ENCODE peak calls at places on chromosomes 12 and 14, in four cellular contexts. U, E, V and D are unnamed samples.

GRCh38 chr12:42609605-42610004 is 20.1 kb upstream of the PRICKLE1 start:
- DNase-seq in U (no peak), E (no peak), V (no peak), D (no peak)

GRCh38 chr12:88960213-88960878 is 380.1 kb upstream of the KITLG start:
- DNase-seq in U (no peak), E (no peak), V (no peak), D (no peak)

GRCh38 chr12:132407525-132407924 is 78.1 kb upstream of the GALNT9 start:
- DNase-seq in U (no peak), E (no peak), V (no peak), D (no peak)

GRCh38 chr12:130086248-130086647 is 76.0 kb upstream of the FZD10 start:
- DNase-seq in U (no peak), E (no peak), V (no peak), D (no peak)

GRCh38 chr14:61403411-61403810 is 82.0 kb downstream of the PRKCH start:
- DNase-seq in U (no peak), E (no peak), V (no peak), D (no peak)

GRCh38 chr12:53930591-53931255 is 7.9 kb upstream of the HOXC13 start:
- DNase-seq in U (no peak), E (no peak), V (no peak), D (no peak)

GRCh38 chr14:83741269-83741668 is 1788.7 kb upstream of the FLRT2 start:
- DNase-seq in U (no peak), E (no peak), V (no peak), D (no peak)

GRCh38 chr12:54300267-54300731 is 516 bp downstream of the NFE2 start:
- DNase-seq in U (no peak), E (no peak), V (no peak), D (no peak)

GRCh38 chr14:76237349-76237990 is 85.7 kb downstream of the GPATCH2L start:
- DNase-seq in U (no peak), E (no peak), V (no peak), D (no peak)

GRCh38 chr12:52346596-52346995 is 20.7 kb downstream of the KRT85 start:
- DNase-seq in U (no peak), E (no peak), V (no peak), D (no peak)

GRCh38 chr14:43406936-43407335 is 1100.1 kb downstream of the FSCB start:
- DNase-seq in U (no peak), E (no peak), V (no peak), D (no peak)

GRCh38 chr14:21200752-21201461 is 45.0 kb upstream of the OR5AU1 start:
- DNase-seq in U (no peak), E (no peak), V (no peak), D (no peak)

GRCh38 chr14:105151838-105152793 is 16.5 kb downstream of the JAG2 start:
- DNase-seq in U (no peak), E (no peak), V (no peak), D (no peak)

GRCh38 chr12:84904051-84904450 is 8.5 kb downstream of the SLC6A15 start:
- DNase-seq in U (no peak), E (no peak), V (no peak), D (no peak)

GRCh38 chr14:20436363-20436755 is 393 bp upstream of the KLHL33 start:
- DNase-seq in U (no peak), E (peak), V (no peak), D (no peak)

GRCh38 chr14:62077676-62078261 is 315.5 kb downstream of the SNAPC1 start:
- DNase-seq in U (no peak), E (no peak), V (no peak), D (no peak)

GRCh38 chr12:108653922-108654321 is 20.2 kb upstream of the SELPLG start:
- DNase-seq in U (no peak), E (no peak), V (no peak), D (no peak)

GRCh38 chr12:106214576-106214975 is 33.2 kb downstream of the CKAP4 start:
- DNase-seq in U (no peak), E (no peak), V (no peak), D (no peak)

GRCh38 chr12:106975098-106975497 is 11.8 kb downstream of the MTERF2 start:
- DNase-seq in U (no peak), E (no peak), V (no peak), D (no peak)

GRCh38 chr12:54141534-54142475 is 47.0 kb downstream of the SMUG1 start:
- DNase-seq in U (peak), E (peak), V (no peak), D (no peak)

GRCh38 chr12:118377005-118377890 is 893 bp downstream of the SUDS3 start:
- DNase-seq in U (no peak), E (no peak), V (no peak), D (no peak)

GRCh38 chr12:78101946-78102635 is 271.4 kb downstream of the NAV3 start:
- DNase-seq in U (no peak), E (no peak), V (no peak), D (no peak)

GRCh38 chr12:32126720-32127119 is 20.1 kb downstream of the BICD1 start:
- DNase-seq in U (no peak), E (no peak), V (no peak), D (peak)

GRCh38 chr14:85554106-85554505 is 24.2 kb downstream of the FLRT2 start:
- DNase-seq in U (no peak), E (no peak), V (no peak), D (no peak)

GRCh38 chr12:89211456-89211855 is 140.8 kb downstream of the DUSP6 start:
- DNase-seq in U (no peak), E (no peak), V (no peak), D (no peak)

GRCh38 chr12:120818416-120818815 is 85.7 kb downstream of the SPPL3 start:
- DNase-seq in U (no peak), E (no peak), V (no peak), D (no peak)

GRCh38 chr14:77301103-77301502 is 19.6 kb downstream of the POMT2 start:
- DNase-seq in U (peak), E (no peak), V (no peak), D (no peak)

GRCh38 chr12:45725631-45726593 is 3.6 kb upstream of the ARID2 start:
- DNase-seq in U (no peak), E (no peak), V (no peak), D (no peak)

GRCh38 chr14:54564071-54564798 is 2.7 kb upstream of the SAMD4A start:
- DNase-seq in U (no peak), E (no peak), V (no peak), D (no peak)

GRCh38 chr14:68723808-68724268 is 69.0 kb downstream of the ZFP36L1 start:
- DNase-seq in U (no peak), E (no peak), V (no peak), D (no peak)

GRCh38 chr12:129531004-129531403 is 372.8 kb downstream of the TMEM132D start:
- DNase-seq in U (no peak), E (no peak), V (no peak), D (peak)

GRCh38 chr12:806116-806805 is 53.9 kb downstream of the WNK1 start:
- DNase-seq in U (no peak), E (no peak), V (no peak), D (no peak)

GRCh38 chr14:41403360-41403759 is 203.3 kb upstream of the LRFN5 start:
- DNase-seq in U (no peak), E (no peak), V (no peak), D (no peak)

GRCh38 chr14:87131879-87132278 is 861.1 kb downstream of the GALC start:
- DNase-seq in U (no peak), E (no peak), V (no peak), D (no peak)

GRCh38 chr12:118120579-118121363 is 15.2 kb upstream of the PEBP1 start:
- DNase-seq in U (peak), E (no peak), V (peak), D (no peak)

GRCh38 chr12:24482882-24483604 is 465.9 kb downstream of the BCAT1 start:
- DNase-seq in U (no peak), E (no peak), V (no peak), D (no peak)

GRCh38 chr14:61649283-61649682 is 46.0 kb upstream of the HIF1A start:
- DNase-seq in U (no peak), E (no peak), V (no peak), D (no peak)

GRCh38 chr12:93712204-93712603 is 35.0 kb downstream of the CRADD start:
- DNase-seq in U (no peak), E (no peak), V (no peak), D (no peak)

GRCh38 chr12:78271546-78271945 is 440.9 kb downstream of the NAV3 start:
- DNase-seq in U (no peak), E (no peak), V (no peak), D (no peak)

DNA sequence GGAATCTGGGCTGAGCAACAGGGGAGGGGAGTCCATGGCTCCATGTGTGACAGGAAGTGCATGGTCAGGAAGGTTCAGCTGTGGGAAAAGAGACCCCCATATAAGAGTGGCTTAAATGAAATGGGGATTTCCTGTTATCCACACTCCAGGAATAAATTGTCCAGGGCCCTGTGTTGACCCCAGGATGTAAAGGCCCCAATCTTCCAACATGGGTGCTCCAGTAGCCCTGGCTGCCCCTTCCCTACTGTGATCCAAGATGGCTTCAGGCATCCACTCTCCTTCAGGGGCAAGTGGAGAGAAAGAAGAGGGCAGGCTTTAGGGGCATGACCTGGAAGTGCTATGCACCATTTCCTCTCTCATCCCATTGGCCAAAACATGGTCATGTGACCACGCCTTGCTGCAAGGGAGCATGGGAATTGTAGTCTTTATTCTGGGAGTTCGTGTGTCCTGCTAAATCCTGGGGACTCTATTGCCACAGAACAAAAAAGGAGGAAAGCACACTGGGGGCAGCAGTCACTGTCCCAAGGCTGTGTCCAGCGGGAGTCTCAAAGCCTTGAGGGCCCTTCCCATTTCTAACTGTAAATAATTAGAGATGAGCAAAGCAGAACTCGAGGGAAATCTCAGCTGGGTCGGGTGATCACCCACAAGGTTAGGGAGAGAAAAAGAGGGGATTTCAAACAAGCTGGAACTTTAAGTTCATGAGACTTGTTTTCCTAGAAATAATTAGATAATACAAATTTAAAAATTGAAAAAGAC is 289.2 kb downstream of the ADGRD1 start:
- DNase-seq in U (no peak), E (no peak), V (no peak), D (no peak)
- H3K4me3 ChIP-seq in U (no peak), E (no peak), V (no peak), D (no peak)

GRCh38 chr12:15688838-15689237 is 100.3 kb downstream of the EPS8 start:
- DNase-seq in U (no peak), E (no peak), V (no peak), D (no peak)
- TF ChIP-seq CTCF in U (no peak), E (no peak), V (no peak), D (peak)

GRCh38 chr12:98453492-98453891 is 61.9 kb upstream of the TMPO start:
- DNase-seq in U (no peak), E (no peak), V (no peak), D (no peak)

GRCh38 chr12:98453070-98453469 is 62.3 kb upstream of the TMPO start:
- DNase-seq in U (no peak), E (no peak), V (no peak), D (no peak)

GRCh38 chr12:98456583-98457573 is 58.5 kb upstream of the TMPO start:
- DNase-seq in U (no peak), E (no peak), V (peak), D (no peak)
- H3K4me3 ChIP-seq in U (peak), E (peak), V (peak), D (peak)

GRCh38 chr14:96307434-96307833 is 51.4 kb downstream of the BDKRB1 start:
- DNase-seq in U (no peak), E (no peak), V (no peak), D (no peak)
- TF ChIP-seq CTCF in U (no peak), E (no peak), V (no peak), D (no peak)

GRCh38 chr12:75978677-75979076 is 52.9 kb downstream of the PHLDA1 start:
- DNase-seq in U (no peak), E (no peak), V (no peak), D (no peak)
- H3K4me3 ChIP-seq in U (no peak), E (no peak), V (no peak), D (no peak)

DNA sequence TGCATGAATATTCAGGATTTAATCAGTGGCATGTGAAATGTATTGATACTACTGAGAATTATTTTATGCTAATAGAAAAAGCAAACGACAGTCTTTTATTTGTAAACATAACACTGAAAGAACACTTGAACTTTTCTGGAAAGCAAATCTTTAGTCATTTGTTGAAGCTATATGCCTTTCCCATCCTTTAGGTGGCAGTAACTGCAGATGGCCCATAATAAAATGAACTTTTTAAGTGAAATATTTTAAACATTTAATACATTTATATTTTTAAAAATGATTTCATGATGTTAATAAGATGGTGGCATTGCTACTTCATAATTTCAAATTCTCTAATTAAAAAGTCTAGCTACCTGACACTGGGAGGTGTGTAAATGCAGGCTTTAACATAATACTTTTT is 13.9 kb upstream of the KRR1 start:
- DNase-seq in U (no peak), E (no peak), V (no peak), D (no peak)
- TF ChIP-seq CTCF in U (peak), E (peak), V (no peak), D (peak)

DNA sequence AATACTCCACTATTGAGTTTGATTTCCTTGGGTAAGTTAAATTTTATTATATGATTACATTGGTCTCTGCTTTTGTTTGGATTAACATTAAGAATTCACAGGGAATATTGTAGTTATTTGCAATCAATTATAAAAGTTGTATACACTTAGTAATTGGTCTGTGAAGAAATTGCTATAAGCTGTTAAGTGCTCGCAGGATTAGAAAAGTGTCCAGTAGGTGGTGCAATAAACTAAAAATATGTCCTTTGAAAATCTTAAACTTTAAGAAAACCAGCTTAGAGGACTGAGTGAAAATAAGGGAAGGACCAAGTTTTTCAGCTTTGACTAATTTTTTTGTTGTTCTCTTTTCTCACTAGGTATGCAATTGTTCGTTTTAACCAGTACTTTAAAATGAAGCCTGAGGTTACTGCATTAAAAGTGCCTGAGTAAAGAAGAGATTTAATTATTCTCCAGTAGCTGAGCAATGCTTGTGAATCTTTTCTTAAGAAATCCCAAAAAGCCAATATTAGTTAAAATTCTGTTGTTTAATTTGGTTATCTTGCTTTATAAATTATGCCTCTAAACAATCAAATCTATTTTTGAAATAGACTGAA is 59.7 kb downstream of the ETNK1 start:
- DNase-seq in U (no peak), E (no peak), V (no peak), D (no peak)
- H3K4me3 ChIP-seq in U (no peak), E (no peak), V (no peak), D (no peak)

DNA sequence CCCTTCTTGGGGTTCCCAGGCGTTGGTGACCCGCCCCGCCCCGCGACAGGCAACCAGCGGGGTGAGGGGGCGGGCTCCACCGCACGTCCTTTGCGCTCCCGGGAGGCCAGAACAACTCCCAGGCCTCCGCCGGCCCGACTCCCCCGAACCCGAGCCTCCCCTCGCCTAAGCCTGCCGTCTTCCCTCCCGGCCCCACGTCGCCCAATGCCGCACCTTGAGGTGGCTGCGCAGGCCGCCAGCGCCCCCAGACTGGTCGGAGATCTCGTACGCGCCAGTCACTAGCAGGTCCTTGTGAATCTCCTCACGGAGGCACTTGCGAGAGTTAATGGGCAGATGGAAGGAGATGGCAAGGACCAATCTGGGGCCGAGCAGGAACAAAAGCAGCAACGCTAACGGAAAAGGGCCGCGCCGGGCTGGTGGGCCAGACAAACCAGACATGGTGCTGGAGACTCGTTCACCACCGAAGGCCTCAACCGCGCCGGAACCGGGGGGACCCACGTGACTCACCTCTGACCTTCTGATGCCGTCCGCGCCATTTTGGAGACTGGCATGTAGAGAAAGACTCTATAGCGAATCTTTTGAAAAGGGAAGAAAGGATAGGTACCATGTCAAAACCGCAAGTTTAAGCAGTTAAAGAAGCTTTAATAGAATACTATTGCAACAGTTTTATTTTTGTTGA is at the start of gene TMED10:
- DNase-seq in U (peak), E (no peak), V (peak), D (peak)
- TF ChIP-seq CTCF in U (peak), E (peak), V (no peak), D (no peak)